ENCODE peak calls at places on chromosomes 6 and 20, in four cellular contexts. K is kidney epithelial cell, D is AG10803, M is BJ. O is an unnamed sample.

GRCh38 chr6:38996676-38997075 is 51.9 kb upstream of the GLP1R start:
- DNase-seq in K (no peak), D (no peak), M (no peak), O (no peak)

GRCh38 chr6:22954749-22955385 is 385.5 kb downstream of the HDGFL1 start:
- DNase-seq in D (no peak), M (no peak), K (peak), O (no peak)

GRCh38 chr20:51042064-51042463 is 19.2 kb upstream of the KCNG1 start:
- DNase-seq in K (no peak), M (no peak), D (no peak), O (no peak)

GRCh38 chr6:53070808-53071207 is 5.6 kb downstream of the FBXO9 start:
- DNase-seq in D (no peak), M (no peak), K (no peak), O (no peak)

GRCh38 chr20:17661121-17661744 is 20.8 kb downstream of the RRBP1 start:
- DNase-seq in D (peak), K (no peak), M (no peak), O (no peak)

GRCh38 chr6:118562959-118563358 is 14.9 kb downstream of the PLN start:
- DNase-seq in D (peak), K (peak), M (no peak), O (no peak)

GRCh38 chr6:67815623-67816022 is 819.5 kb upstream of the ADGRB3 start:
- DNase-seq in M (no peak), K (no peak), D (no peak), O (no peak)

GRCh38 chr6:98215531-98215930 is 618.8 kb upstream of the POU3F2 start:
- DNase-seq in K (no peak), M (no peak), D (no peak), O (no peak)

GRCh38 chr6:159594750-159595117 is 98.3 kb downstream of the SOD2 start:
- DNase-seq in M (no peak), K (no peak), D (peak), O (no peak)

GRCh38 chr6:53922571-53922981 is 127.8 kb downstream of the LRRC1 start:
- DNase-seq in D (peak), M (no peak), K (no peak), O (no peak)

GRCh38 chr6:138004423-138005287 is 102.6 kb downstream of the PERP start:
- DNase-seq in D (peak), M (no peak), K (no peak), O (no peak)

GRCh38 chr6:144158133-144158532 is 7.8 kb downstream of the STX11 start:
- DNase-seq in M (peak), D (peak), K (peak), O (peak)

GRCh38 chr20:33576432-33576883 is 85.7 kb upstream of the C20orf144 start:
- DNase-seq in M (no peak), D (no peak), K (no peak), O (no peak)
- TF ChIP-seq CTCF in M (no peak), D (no peak), K (no peak), O (no peak)

GRCh38 chr20:43987531-43987930 is 72.9 kb downstream of the TOX2 start:
- DNase-seq in D (no peak), K (no peak), M (no peak), O (no peak)

GRCh38 chr20:43991264-43991663 is 76.6 kb downstream of the TOX2 start:
- DNase-seq in D (no peak), K (no peak), M (no peak), O (no peak)

GRCh38 chr20:43987018-43987417 is 72.4 kb downstream of the TOX2 start:
- DNase-seq in M (no peak), K (no peak), D (no peak), O (no peak)

GRCh38 chr20:43988451-43988850 is 73.8 kb downstream of the TOX2 start:
- DNase-seq in M (no peak), K (no peak), D (no peak), O (no peak)

DNA sequence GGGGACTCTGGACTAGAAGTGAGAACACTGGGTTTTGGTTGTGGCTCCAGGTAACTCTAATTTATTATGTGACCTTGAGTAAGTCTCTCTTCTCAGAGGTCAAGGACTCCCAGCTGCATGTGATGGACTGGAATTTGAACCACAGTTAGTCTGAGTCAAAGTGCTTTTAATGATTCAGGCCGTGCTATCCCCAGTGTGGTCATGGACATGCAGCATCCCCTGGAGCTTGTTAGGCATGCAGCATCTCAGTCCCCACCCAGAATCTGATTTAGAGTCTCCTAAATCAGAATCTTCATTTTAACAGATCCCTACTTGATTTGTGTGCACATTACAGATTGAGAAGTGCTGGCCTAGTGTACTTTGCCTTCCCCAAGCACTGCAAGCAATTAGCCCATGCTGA is 74.2 kb downstream of the TOX2 start:
- DNase-seq in D (peak), K (no peak), M (peak), O (no peak)
- TF ChIP-seq CTCF in D (peak), K (no peak), M (peak), O (peak)

DNA sequence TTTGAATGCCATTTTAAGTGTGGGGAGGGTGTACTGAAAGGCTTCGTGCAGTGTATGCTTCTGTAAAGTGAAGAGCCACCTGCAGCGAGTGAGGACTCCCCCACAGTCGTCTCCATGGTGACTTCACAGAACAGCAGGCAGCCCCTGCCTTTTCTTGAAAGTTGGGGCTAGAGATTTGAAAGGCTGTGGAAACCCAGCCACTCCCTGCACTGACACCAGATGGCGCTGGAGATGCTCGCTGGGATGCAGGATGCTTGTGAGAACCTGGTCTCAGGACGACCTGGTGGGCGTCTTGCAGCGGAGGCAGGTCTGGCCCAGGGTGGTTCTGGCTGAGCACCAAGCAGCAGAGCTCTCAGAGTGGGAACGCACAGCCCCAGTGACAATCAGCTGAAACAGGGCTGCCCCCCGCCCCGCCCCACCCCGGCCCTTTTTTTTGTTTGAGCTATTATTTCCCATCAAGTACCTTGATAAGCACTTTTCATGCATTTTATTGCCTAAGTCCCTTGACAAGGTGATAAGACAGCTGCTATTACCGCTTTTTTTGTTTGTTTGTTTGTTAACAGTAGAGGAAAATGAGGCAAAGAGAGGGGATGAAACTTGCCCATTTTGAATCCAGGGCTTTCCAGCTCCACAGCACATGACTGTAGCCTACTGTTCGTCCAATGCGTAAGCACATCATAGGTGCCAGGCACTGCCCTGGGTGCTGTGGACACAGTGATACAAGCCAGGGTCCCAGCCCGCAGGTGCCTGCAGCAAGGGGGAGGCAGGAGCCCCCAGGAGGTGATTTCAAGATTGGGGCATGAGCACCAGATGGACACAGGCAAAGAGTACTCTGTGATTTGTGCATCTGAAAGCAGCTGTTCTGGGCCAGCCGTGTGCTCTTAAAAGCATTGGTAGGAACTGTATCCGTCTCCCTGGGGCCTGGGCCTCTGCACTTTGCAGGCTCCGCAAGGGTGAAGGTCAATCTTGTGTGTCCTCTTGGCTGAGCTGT is 150.1 kb downstream of the SYCP2 start:
- DNase-seq in K (no peak), M (no peak), D (peak), O (peak)
- TF ChIP-seq CTCF in K (peak), M (peak), D (peak), O (peak)

GRCh38 chr6:110378552-110378951 is 20.4 kb upstream of the METTL24 start:
- DNase-seq in M (no peak), K (no peak), D (no peak), O (no peak)
- TF ChIP-seq CTCF in M (no peak), K (no peak), D (no peak), O (no peak)

GRCh38 chr20:49046087-49046900 is at the start of gene CSE1L:
- DNase-seq in K (peak), D (peak), M (peak), O (peak)
- TF ChIP-seq CTCF in K (no peak), D (no peak), M (no peak), O (no peak)

GRCh38 chr20:57330998-57331397 is 1.4 kb downstream of the SPO11 start:
- DNase-seq in M (no peak), K (no peak), D (peak), O (no peak)

GRCh38 chr20:57326667-57327455 is 2.7 kb upstream of the SPO11 start:
- DNase-seq in K (no peak), M (no peak), D (no peak), O (no peak)

GRCh38 chr20:57327820-57328219 is 1.8 kb upstream of the SPO11 start:
- DNase-seq in M (no peak), K (no peak), D (no peak), O (no peak)

GRCh38 chr20:57332105-57333089 is 2.8 kb downstream of the SPO11 start:
- DNase-seq in K (no peak), M (no peak), D (no peak), O (no peak)

DNA sequence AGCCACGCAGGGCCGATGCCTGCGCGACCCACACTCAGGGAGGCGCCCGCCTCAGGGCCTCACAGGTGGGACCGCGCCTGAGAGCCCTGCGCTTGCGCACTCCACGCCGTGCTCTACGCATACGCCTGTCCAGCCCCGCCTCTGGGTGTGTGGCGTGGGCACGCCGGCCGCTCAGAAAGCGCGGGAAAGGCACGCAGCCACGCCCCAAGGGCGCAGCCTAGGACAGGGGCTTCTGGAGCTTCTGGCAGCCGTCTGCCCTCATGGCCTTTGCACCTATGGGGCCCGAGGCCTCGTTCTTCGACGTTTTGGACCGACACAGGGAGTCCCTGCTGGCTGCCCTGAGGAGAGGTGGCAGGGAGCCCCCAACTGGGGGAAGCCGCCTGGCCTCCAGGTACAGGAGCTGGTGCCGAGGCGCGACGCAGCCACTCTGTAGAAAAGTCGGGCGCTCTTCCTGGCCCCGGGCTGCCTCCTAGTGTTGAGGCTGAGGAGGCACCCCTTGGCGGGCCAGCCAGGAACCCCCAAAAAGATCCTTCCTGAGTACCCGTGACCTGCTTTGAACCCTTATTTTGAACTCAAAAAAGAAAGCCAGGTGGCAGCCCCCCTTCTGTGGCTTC is at the start of gene SPO11:
- DNase-seq in M (no peak), K (no peak), D (no peak), O (no peak)
- TF ChIP-seq CTCF in M (peak), K (peak), D (no peak), O (no peak)

GRCh38 chr6:42984001-42984923 is at the start of gene PPP2R5D:
- DNase-seq in M (peak), K (peak), D (peak), O (peak)
- TF ChIP-seq CTCF in M (no peak), K (no peak), D (no peak), O (no peak)

O was measured in AG09319.